ENCODE peak calls at places on chromosomes 12 and 14, in eight cellular contexts. V is mammary epithelial cell, S is lower lobe of right lung, W is GM13977, U is psoas muscle, O is cardiac fibroblast, Q is iris pigment epithelial cell, F is NCI-H2081. I is an unnamed sample.

GRCh38 chr12:53625373-53625945 is 723 bp downstream of the ATF7 start:
- DNase-seq in S (no peak), Q (no peak), O (no peak), W (no peak), U (no peak), F (no peak), V (no peak), I (no peak)

GRCh38 chr12:10557766-10558165 is 52.1 kb downstream of the EIF2S3B start:
- DNase-seq in Q (no peak), U (no peak), V (peak), S (no peak), W (peak), O (no peak), F (no peak), I (no peak)

GRCh38 chr14:31726337-31726736 is 165.1 kb downstream of the NUBPL start:
- DNase-seq in Q (no peak), U (no peak), V (no peak), S (no peak), O (no peak), F (no peak), W (no peak), I (no peak)

GRCh38 chr12:89461649-89462612 is 62.7 kb downstream of the GALNT4 start:
- DNase-seq in W (peak), O (peak), U (no peak), V (peak), Q (peak), S (no peak), F (peak), I (peak)

GRCh38 chr12:13044002-13044858 is at the start of gene FAM234B:
- DNase-seq in F (peak), U (peak), V (peak), W (peak), S (peak), Q (peak), O (peak), I (peak)

GRCh38 chr12:113852273-113852672 is 113.9 kb downstream of the RBM19 start:
- DNase-seq in O (no peak), V (no peak), U (no peak), W (no peak), S (no peak), F (peak), Q (no peak), I (no peak)

GRCh38 chr12:46926536-46926935 is 100.7 kb upstream of the SLC38A4 start:
- DNase-seq in O (no peak), W (no peak), V (no peak), U (no peak), Q (no peak), S (no peak), F (no peak), I (no peak)

GRCh38 chr12:55876110-55876509 is 33.4 kb upstream of the MMP19 start:
- DNase-seq in F (no peak), O (no peak), U (no peak), Q (no peak), S (no peak), W (no peak), V (no peak), I (no peak)

GRCh38 chr12:116639765-116640164 is 80.6 kb downstream of the MAP1LC3B2 start:
- DNase-seq in V (no peak), U (no peak), F (no peak), Q (no peak), S (no peak), W (no peak), O (no peak), I (no peak)

GRCh38 chr14:53044486-53044885 is 93.6 kb upstream of the FERMT2 start:
- DNase-seq in O (peak), S (no peak), F (no peak), Q (peak), W (no peak), V (peak), U (no peak), I (peak)

GRCh38 chr12:52191841-52192791 is at the start of gene KRT80:
- DNase-seq in V (peak), U (peak), F (peak), O (peak), S (peak), W (no peak), Q (peak), I (peak)

GRCh38 chr12:105993766-105994165 is 145.0 kb downstream of the NUAK1 start:
- DNase-seq in U (no peak), O (no peak), S (no peak), V (no peak), W (no peak), F (no peak), Q (no peak), I (no peak)

GRCh38 chr12:82015623-82016347 is 256.6 kb upstream of the PPFIA2 start:
- DNase-seq in O (no peak), Q (no peak), W (no peak), S (no peak), F (no peak), V (no peak), U (no peak), I (no peak)

GRCh38 chr12:89080797-89081470 is 271.4 kb downstream of the DUSP6 start:
- DNase-seq in V (peak), S (no peak), Q (no peak), O (peak), F (no peak), U (no peak), W (no peak), I (no peak)

GRCh38 chr12:89073027-89073398 is 279.3 kb downstream of the DUSP6 start:
- DNase-seq in U (no peak), F (peak), S (no peak), V (no peak), O (peak), Q (peak), W (no peak), I (peak)

GRCh38 chr12:110917467-110917866 is 2.9 kb downstream of the MYL2 start:
- DNase-seq in W (no peak), O (peak), V (peak), S (no peak), U (no peak), Q (peak), F (no peak), I (peak)

GRCh38 chr12:10716704-10717315 is 6.3 kb downstream of the YBX3 start:
- DNase-seq in O (peak), V (peak), W (no peak), S (peak), U (peak), F (peak), Q (peak), I (peak)

GRCh38 chr14:72594099-72594901 is 299.6 kb downstream of the DPF3 start:
- DNase-seq in O (no peak), Q (no peak), S (no peak), W (no peak), U (no peak), V (no peak), F (no peak), I (no peak)

GRCh38 chr12:54030889-54031860 is 1.7 kb upstream of the HOXC5 start:
- DNase-seq in V (no peak), O (peak), Q (peak), W (no peak), F (no peak), S (no peak), U (peak), I (no peak)

GRCh38 chr14:24329736-24330135 is 5.1 kb downstream of the ADCY4 start:
- DNase-seq in V (no peak), U (peak), S (peak), Q (no peak), O (no peak), F (no peak), W (no peak), I (no peak)

GRCh38 chr12:132664206-132665148 is 22.7 kb downstream of the POLE start:
- DNase-seq in F (no peak), U (no peak), Q (no peak), S (no peak), V (no peak), O (no peak), W (no peak), I (no peak)

GRCh38 chr12:32125455-32126084 is 18.9 kb downstream of the BICD1 start:
- DNase-seq in O (peak), W (no peak), S (no peak), U (no peak), V (peak), F (no peak), Q (peak), I (peak)

GRCh38 chr12:124386661-124387509 is 92.0 kb downstream of the RFLNA start:
- DNase-seq in V (no peak), O (peak), S (no peak), W (no peak), U (peak), Q (peak), F (no peak), I (no peak)

GRCh38 chr14:88559852-88560251 is 3.0 kb upstream of the ZC3H14 start:
- DNase-seq in Q (peak), S (no peak), O (peak), U (no peak), F (no peak), V (no peak), W (no peak), I (peak)

GRCh38 chr12:51009038-51009437 is 17.1 kb downstream of the SLC11A2 start:
- DNase-seq in O (no peak), V (no peak), U (peak), W (no peak), F (no peak), Q (peak), S (peak), I (no peak)

GRCh38 chr12:95277139-95277538 is 59.5 kb downstream of the VEZT start:
- DNase-seq in U (no peak), F (no peak), W (no peak), O (peak), S (no peak), V (peak), Q (peak), I (peak)

I was measured in AG08396.